ENCODE peak calls at places on chromosomes 12 and 14, in six cellular contexts. I is cardiac fibroblast, F is left kidney, E is A172, R is Daoy, J is left cardiac atrium. H is an unnamed sample.

GRCh38 chr14:103723176-103724081 is 7.8 kb downstream of the ZFYVE21 start:
- DNase-seq in I (no peak), J (peak), R (no peak), F (no peak), E (no peak), H (no peak)

GRCh38 chr14:35140718-35141581 is 18.6 kb downstream of the PRORP start:
- DNase-seq in E (no peak), R (no peak), I (peak), J (no peak), F (no peak), H (no peak)

GRCh38 chr12:88472248-88472647 is 108.0 kb downstream of the KITLG start:
- DNase-seq in R (peak), E (no peak), F (no peak), I (peak), J (no peak), H (no peak)

GRCh38 chr12:102426599-102427541 is 53.5 kb downstream of the IGF1 start:
- DNase-seq in E (no peak), I (no peak), R (peak), J (no peak), F (peak), H (no peak)

GRCh38 chr12:79020106-79020505 is 155.5 kb downstream of the SYT1 start:
- DNase-seq in F (peak), I (peak), J (no peak), E (peak), R (peak), H (no peak)

GRCh38 chr12:59382678-59383425 is 213.0 kb upstream of the SLC16A7 start:
- DNase-seq in E (no peak), J (no peak), R (no peak), I (no peak), F (no peak), H (no peak)

GRCh38 chr14:95254356-95254755 is 65.4 kb downstream of the CLMN start:
- DNase-seq in R (no peak), J (no peak), I (no peak), E (no peak), F (no peak), H (no peak)

GRCh38 chr12:45419317-45419716 is 203.4 kb downstream of the ANO6 start:
- DNase-seq in I (no peak), J (no peak), E (no peak), R (no peak), F (no peak), H (no peak)

GRCh38 chr12:124496584-124496983 is 70.8 kb downstream of the NCOR2 start:
- DNase-seq in E (no peak), J (no peak), R (no peak), F (no peak), I (peak), H (no peak)

GRCh38 chr14:61561657-61562276 is 133.5 kb upstream of the HIF1A start:
- DNase-seq in I (peak), E (peak), J (peak), F (peak), R (peak), H (peak)

GRCh38 chr12:56358836-56359532 is 923 bp downstream of the STAT2 start:
- DNase-seq in F (peak), E (peak), I (peak), R (no peak), J (no peak), H (no peak)